ENCODE peak calls at places on chromosomes 12 and 14, in six cellular contexts. O, A, B, X, G and J are unnamed samples.

GRCh38 chr12:107369006-107369405 is 275.7 kb upstream of the CRY1 start:
- DNase-seq in O (no peak), A (no peak), B (no peak), X (peak; percentile 46), G (no peak), J (no peak)

GRCh38 chr12:121467638-121468403 is 67.9 kb downstream of the RNF34 start:
- DNase-seq in O (peak; percentile 23), A (no peak), B (peak; percentile 81), X (no peak), G (peak; percentile 67), J (peak; percentile 90)

GRCh38 chr12:22794017-22794416 is 169.0 kb downstream of the ETNK1 start:
- DNase-seq in O (no peak), A (no peak), B (no peak), X (no peak), G (no peak), J (no peak)

GRCh38 chr14:99574099-99574880 is 29.7 kb downstream of the CCDC85C start:
- DNase-seq in O (peak; percentile 92), A (peak; percentile 78), B (no peak), X (no peak), G (peak; percentile 91), J (peak; percentile 89)

GRCh38 chr14:92586001-92586947 is 72.7 kb downstream of the RIN3 start:
- DNase-seq in O (peak; percentile 100), A (no peak), B (no peak), X (peak; percentile 45), G (no peak), J (no peak)

GRCh38 chr12:103382119-103382518 is 113.6 kb downstream of the C12orf42 start:
- DNase-seq in O (no peak), A (no peak), B (no peak), X (no peak), G (no peak), J (no peak)

GRCh38 chr12:22588817-22589216 is 36.2 kb upstream of the ETNK1 start:
- DNase-seq in O (no peak), A (no peak), B (no peak), X (no peak), G (no peak), J (no peak)

GRCh38 chr12:47557401-47557800 is 148.4 kb downstream of the RPAP3 start:
- DNase-seq in O (no peak), A (no peak), B (no peak), X (no peak), G (no peak), J (no peak)

GRCh38 chr12:28536088-28536487 is 345.8 kb downstream of the CCDC91 start:
- DNase-seq in O (peak; percentile 79), A (no peak), B (no peak), X (no peak), G (no peak), J (no peak)

GRCh38 chr12:121828306-121828705 is 24.5 kb downstream of the SETD1B start:
- DNase-seq in O (no peak), A (no peak), B (no peak), X (no peak), G (no peak), J (no peak)

GRCh38 chr14:59511916-59512530 is 27.7 kb downstream of the JKAMP start:
- DNase-seq in O (no peak), A (no peak), B (no peak), X (no peak), G (peak; percentile 40), J (no peak)

GRCh38 chr14:61673305-61673704 is 22.0 kb upstream of the HIF1A start:
- DNase-seq in O (peak; percentile 15), A (no peak), B (no peak), X (no peak), G (no peak), J (no peak)

GRCh38 chr12:114384746-114385145 is 21.2 kb downstream of the TBX5 start:
- DNase-seq in O (peak; percentile 23), A (no peak), B (no peak), X (no peak), G (no peak), J (no peak)

GRCh38 chr14:92962831-92963095 is 39.8 kb downstream of the CHGA start:
- DNase-seq in O (no peak), A (no peak), B (no peak), X (no peak), G (no peak), J (no peak)

GRCh38 chr12:49365542-49365941 is 1.7 kb upstream of the SPATS2 start:
- DNase-seq in O (peak; percentile 93), A (no peak), B (no peak), X (no peak), G (no peak), J (no peak)

GRCh38 chr14:61385002-61385685 is 63.8 kb downstream of the PRKCH start:
- DNase-seq in O (peak; percentile 6), A (no peak), B (no peak), X (no peak), G (peak; percentile 33), J (no peak)

GRCh38 chr12:8644345-8645248 is 18.0 kb downstream of the MFAP5 start:
- DNase-seq in O (no peak), A (no peak), B (no peak), X (peak; percentile 89), G (no peak), J (no peak)

GRCh38 chr14:99360774-99361595 is 89.0 kb upstream of the BCL11B start:
- DNase-seq in O (no peak), A (no peak), B (no peak), X (no peak), G (no peak), J (no peak)

GRCh38 chr12:6062427-6063378 is 61.8 kb downstream of the VWF start:
- DNase-seq in O (peak; percentile 34), A (peak; percentile 68), B (peak; percentile 74), X (peak; percentile 48), G (peak; percentile 65), J (no peak)
- TF ChIP-seq CTCF in O (peak; percentile 98), A (peak; percentile 88), B (peak; percentile 90), X (peak; percentile 92), G (peak; percentile 96), J (peak; percentile 90)

GRCh38 chr14:20215196-20215595 is 8.3 kb upstream of the OR11H6 start:
- DNase-seq in O (no peak), A (no peak), B (no peak), X (no peak), G (no peak), J (no peak)
- H3K9me3 ChIP-seq in O (no peaks in the 10 kb centered on the region), A (no peaks in the 10 kb centered on the region), B (no peaks in the 10 kb centered on the region), X (no peaks in the 10 kb centered on the region), G (no peaks in the 10 kb centered on the region), J (no peaks in the 10 kb centered on the region)

GRCh38 chr14:94307410-94307992 is 14.4 kb upstream of the SERPINA10 start:
- DNase-seq in O (no peak), A (no peak), B (no peak), X (no peak), G (no peak), J (no peak)
- TF ChIP-seq CTCF in O (no peak), A (no peak), B (no peak), X (peak; percentile 39), G (no peak), J (no peak)

DNA sequence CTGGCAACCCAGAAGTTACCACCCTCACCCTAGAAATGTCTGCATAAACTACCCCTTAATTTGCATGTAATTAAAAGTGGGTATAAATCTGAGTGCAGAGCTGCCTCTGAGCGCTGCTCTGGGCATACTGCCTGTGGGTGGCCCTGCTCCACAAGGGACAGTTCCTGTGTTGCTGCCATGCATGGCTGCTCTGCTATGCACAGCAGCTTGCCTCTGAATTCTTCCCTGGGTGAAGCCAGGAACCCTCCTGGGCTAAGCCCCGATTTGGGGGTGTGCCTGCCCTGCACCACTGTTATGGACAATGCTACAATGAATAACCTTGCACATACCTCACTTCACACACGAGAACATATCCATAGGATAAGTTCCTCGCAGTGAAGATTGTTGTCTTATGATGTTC is 35.7 kb upstream of the GPR132 start:
- DNase-seq in O (no peak), A (no peak), B (no peak), X (no peak), G (no peak), J (no peak)
- H3K9me3 ChIP-seq in O (no peaks in the 10 kb centered on the region), A (peaks cover 3% of the 10 kb centered on the region), B (no peaks in the 10 kb centered on the region), X (no peaks in the 10 kb centered on the region), G (no peaks in the 10 kb centered on the region), J (no peaks in the 10 kb centered on the region)

GRCh38 chr14:75514673-75515630 is 7.3 kb upstream of the BATF start:
- DNase-seq in O (peak; percentile 9), A (peak; percentile 48), B (no peak), X (peak; percentile 12), G (no peak), J (no peak)
- TF ChIP-seq CTCF in O (peak; percentile 10), A (no peak), B (no peak), X (no peak), G (peak; percentile 3), J (no peak)